ENCODE peak calls at places on chromosomes 12 and 14, in four cellular contexts. G is H1, S is A549, F is HepG2. V is an unnamed sample.

GRCh38 chr14:95226801-95227200 is 69.5 kb upstream of the DICER1 start:
- DNase-seq in G (no peak), F (no peak), S (no peak), V (no peak)

GRCh38 chr14:32559595-32559994 is 230.5 kb downstream of the AKAP6 start:
- DNase-seq in F (no peak), G (no peak), S (no peak), V (no peak)

GRCh38 chr14:22493143-22493542 is 95.9 kb downstream of the DAD1 start:
- DNase-seq in S (no peak), F (no peak), G (no peak), V (no peak)

GRCh38 chr12:124390442-124391116 is 95.7 kb downstream of the RFLNA start:
- DNase-seq in F (no peak), G (no peak), S (peak; percentile 78), V (no peak)

GRCh38 chr12:104354167-104354867 is 50.8 kb downstream of the EID3 start:
- DNase-seq in S (peak; percentile 63), G (peak; percentile 34), F (no peak), V (no peak)

GRCh38 chr14:31484754-31485153 is 3.1 kb downstream of the GPR33 start:
- DNase-seq in F (no peak), G (no peak), S (no peak), V (no peak)

GRCh38 chr12:93365616-93366015 is 12.1 kb upstream of the NUDT4 start:
- DNase-seq in G (no peak), S (no peak), F (no peak), V (no peak)

GRCh38 chr12:84632556-84632955 is 280.0 kb downstream of the SLC6A15 start:
- DNase-seq in F (no peak), G (no peak), S (no peak), V (no peak)

GRCh38 chr14:51442513-51443175 is 202.6 kb downstream of the TMX1 start:
- DNase-seq in G (no peak), F (no peak), S (peak; percentile 63), V (no peak)

GRCh38 chr12:69884386-69884785 is 59.4 kb downstream of the MYRFL start:
- DNase-seq in S (no peak), F (no peak), G (no peak), V (no peak)

GRCh38 chr12:48366131-48366530 is 15.4 kb upstream of the ZNF641 start:
- DNase-seq in G (no peak), S (no peak), F (no peak), V (no peak)

GRCh38 chr12:96177013-96177412 is 17.2 kb upstream of the ELK3 start:
- DNase-seq in G (no peak), S (no peak), F (no peak), V (no peak)

GRCh38 chr14:70809238-70810214 is at the start of gene MAP3K9:
- DNase-seq in F (peak; percentile 96), G (peak; percentile 96), S (peak; percentile 97), V (peak; percentile 93)

GRCh38 chr14:51094282-51094821 is 553 bp downstream of the TRIM9 start:
- DNase-seq in S (peak; percentile 46), G (peak; percentile 68), F (no peak), V (no peak)

GRCh38 chr12:34291001-34291400 is 268.7 kb downstream of the ALG10 start:
- DNase-seq in F (no peak), G (no peak), S (no peak), V (no peak)

GRCh38 chr14:36408388-36408787 is 88.0 kb upstream of the MBIP start:
- DNase-seq in F (no peak), G (no peak), S (peak; percentile 4), V (no peak)

GRCh38 chr14:93267149-93267711 is 60.2 kb downstream of the UBR7 start:
- DNase-seq in S (no peak), G (no peak), F (no peak), V (no peak)

GRCh38 chr12:15956010-15956409 is 44.9 kb downstream of the DERA start:
- DNase-seq in F (no peak), G (no peak), S (no peak), V (no peak)

GRCh38 chr14:39384177-39384576 is 48.1 kb downstream of the FBXO33 start:
- DNase-seq in F (no peak), S (no peak), G (no peak), V (no peak)

GRCh38 chr12:3698218-3698974 is 54.5 kb downstream of the CRACR2A start:
- DNase-seq in S (peak; percentile 32), F (no peak), G (no peak), V (no peak)

GRCh38 chr12:26623136-26623535 is 209.9 kb downstream of the ITPR2 start:
- DNase-seq in S (no peak), F (no peak), G (no peak), V (no peak)

GRCh38 chr12:55974308-55974724 is 438 bp downstream of the RAB5B start:
- DNase-seq in F (peak; percentile 31), S (peak; percentile 56), G (no peak), V (peak; percentile 67)

GRCh38 chr14:75711796-75712211 is 50.8 kb downstream of the TTLL5 start:
- DNase-seq in S (peak; percentile 68), F (peak; percentile 96), G (peak; percentile 51), V (no peak)

GRCh38 chr14:68198713-68199464 is 379.3 kb downstream of the RAD51B start:
- DNase-seq in S (no peak), F (peak; percentile 2), G (no peak), V (no peak)

GRCh38 chr14:61438860-61439765 is 117.7 kb downstream of the PRKCH start:
- DNase-seq in F (peak; percentile 85), G (no peak), S (peak; percentile 76), V (no peak)

DNA sequence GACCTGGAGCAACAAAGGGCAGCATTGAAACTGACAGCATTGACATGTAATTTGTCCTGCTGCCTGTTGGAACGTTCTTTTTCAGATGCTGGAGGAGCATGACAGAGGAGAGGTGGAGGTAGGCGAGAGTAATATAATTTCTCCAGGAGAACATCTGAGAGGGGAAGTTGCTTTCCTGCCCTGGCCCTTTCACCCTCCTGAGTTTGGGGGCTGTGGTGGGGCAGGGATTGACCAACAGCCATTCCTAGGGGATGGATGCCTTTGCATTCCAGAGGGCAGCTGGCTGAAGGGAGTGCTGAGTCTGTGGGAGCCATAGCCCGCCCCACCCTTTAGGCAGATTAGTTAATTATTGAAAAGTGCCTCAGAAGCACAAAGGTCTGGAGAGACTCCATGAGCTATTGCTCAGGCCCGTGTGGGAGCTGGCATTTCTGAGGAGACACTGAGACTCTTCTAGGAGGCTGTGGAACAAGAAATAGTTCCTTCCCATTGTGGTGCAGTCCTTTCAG is 73.5 kb downstream of the ARF6 start:
- DNase-seq in G (peak; percentile 54), S (peak; percentile 87), F (peak; percentile 84), V (no peak)
- TF ChIP-seq PHF8 in G (no peak), S (no peak), F (no peak), V (no peak)

GRCh38 chr14:72243894-72244293 is 311.7 kb downstream of the RGS6 start:
- DNase-seq in F (no peak), S (no peak), G (no peak), V (no peak)
- TF ChIP-seq PHF8 in F (no peak), S (no peak), G (no peak), V (no peak)

GRCh38 chr14:74299061-74299545 is 3.6 kb downstream of the ABCD4 start:
- DNase-seq in S (no peak), F (no peak), G (no peak), V (no peak)
- TF ChIP-seq PHF8 in S (no peak), F (no peak), G (no peak), V (no peak)

GRCh38 chr14:91418387-91419043 is 895 bp upstream of the CCDC88C start:
- DNase-seq in S (peak; percentile 68), F (peak; percentile 38), G (peak; percentile 96), V (peak; percentile 75)
- TF ChIP-seq PHF8 in S (peak; percentile 46), F (peak; percentile 68), G (no peak), V (no peak)

GRCh38 chr14:100534528-100535286 is 52.5 kb downstream of the BEGAIN start:
- DNase-seq in F (no peak), G (no peak), S (no peak), V (no peak)

GRCh38 chr14:100532916-100533630 is 54.1 kb downstream of the BEGAIN start:
- DNase-seq in F (no peak), S (no peak), G (no peak), V (no peak)

GRCh38 chr14:100532154-100532915 is 54.9 kb downstream of the BEGAIN start:
- DNase-seq in F (no peak), S (no peak), G (no peak), V (no peak)

GRCh38 chr14:100535287-100536131 is 51.7 kb downstream of the BEGAIN start:
- DNase-seq in S (no peak), F (no peak), G (no peak), V (no peak)

GRCh38 chr14:100533647-100534485 is 53.4 kb downstream of the BEGAIN start:
- DNase-seq in G (no peak), F (no peak), S (no peak), V (no peak)
- TF ChIP-seq PHF8 in G (no peak), F (no peak), S (no peak), V (no peak)

GRCh38 chr12:64207453-64207852 is 14.6 kb downstream of the KICS2 start:
- DNase-seq in G (no peak), S (no peak), F (peak; percentile 17), V (no peak)
- TF ChIP-seq PHF8 in G (no peak), S (no peak), F (no peak), V (no peak)

GRCh38 chr14:38080696-38081095 is 127.0 kb upstream of the SSTR1 start:
- DNase-seq in F (no peak), G (no peak), S (no peak), V (no peak)
- TF ChIP-seq PHF8 in F (no peak), G (no peak), S (no peak), V (no peak)

GRCh38 chr12:52147367-52147972 is 44.3 kb downstream of the KRT80 start:
- DNase-seq in F (peak; percentile 67), S (peak; percentile 100), G (no peak), V (peak; percentile 55)
- TF ChIP-seq PHF8 in F (no peak), S (no peak), G (no peak), V (peak; percentile 27)